ENCODE peak calls at places on chromosomes 6 and 20, in four cellular contexts. F is WTC11, N is HepG2, X is K562. V is an unnamed sample.

GRCh38 chr6:64294034-64294433 is 658.4 kb downstream of the PHF3 start:
- DNase-seq in F (no peak), N (no peak), X (no peak), V (no peak)

GRCh38 chr6:90365565-90366219 is 69.0 kb upstream of the BACH2 start:
- DNase-seq in F (no peak), N (no peak), X (no peak), V (no peak)

GRCh38 chr6:53066059-53066406 is 829 bp downstream of the FBXO9 start:
- DNase-seq in F (no peak), N (no peak), X (peak; percentile 20), V (no peak)

GRCh38 chr6:85797993-85798392 is 155.3 kb upstream of the SYNCRIP start:
- DNase-seq in F (no peak), N (no peak), X (no peak), V (no peak)

GRCh38 chr6:44169154-44169553 is 10.5 kb downstream of the CAPN11 start:
- DNase-seq in F (no peak), N (no peak), X (no peak), V (no peak)

GRCh38 chr6:16677458-16677857 is 83.8 kb downstream of the ATXN1 start:
- DNase-seq in F (no peak), N (no peak), X (no peak), V (no peak)

GRCh38 chr20:45433316-45433715 is 17.4 kb downstream of the PIGT start:
- DNase-seq in F (no peak), N (no peak), X (no peak), V (no peak)

GRCh38 chr6:788058-788457 is 95.1 kb upstream of the EXOC2 start:
- DNase-seq in F (no peak), N (no peak), X (no peak), V (no peak)

GRCh38 chr6:149508485-149508884 is 23.7 kb upstream of the ZC3H12D start:
- DNase-seq in F (no peak), N (no peak), X (no peak), V (no peak)

GRCh38 chr6:33547499-33547898 is 32.6 kb downstream of the BAK1 start:
- DNase-seq in F (no peak), N (no peak), X (no peak), V (peak; percentile 42)

GRCh38 chr20:37744347-37744746 is 50.5 kb downstream of the CTNNBL1 start:
- DNase-seq in F (no peak), N (no peak), X (no peak), V (no peak)

GRCh38 chr6:170404036-170404435 is 97.5 kb downstream of the FAM120B start:
- DNase-seq in F (no peak), N (no peak), X (no peak), V (no peak)

GRCh38 chr20:53421343-53421742 is 172.3 kb downstream of the ZNF217 start:
- DNase-seq in F (no peak), N (no peak), X (no peak), V (no peak)

GRCh38 chr6:14058735-14059134 is 58.8 kb upstream of the CD83 start:
- DNase-seq in F (no peak), N (no peak), X (no peak), V (no peak)

GRCh38 chr6:79574636-79575035 is 37.4 kb upstream of the LCA5 start:
- DNase-seq in F (no peak), N (peak; percentile 84), X (no peak), V (no peak)

GRCh38 chr20:2468581-2469407 is 1.8 kb downstream of the SNRPB start:
- DNase-seq in F (no peak), N (no peak), X (no peak), V (no peak)

GRCh38 chr20:62636446-62636845 is 5.9 kb upstream of the SLCO4A1 start:
- DNase-seq in F (no peak), N (no peak), X (no peak), V (no peak)

GRCh38 chr6:104711371-104711770 is 148.3 kb downstream of the HACE1 start:
- DNase-seq in F (no peak), N (peak; percentile 80), X (no peak), V (no peak)

GRCh38 chr6:78598966-78599365 is 268.4 kb upstream of the IRAK1BP1 start:
- DNase-seq in F (no peak), N (no peak), X (no peak), V (no peak)

DNA sequence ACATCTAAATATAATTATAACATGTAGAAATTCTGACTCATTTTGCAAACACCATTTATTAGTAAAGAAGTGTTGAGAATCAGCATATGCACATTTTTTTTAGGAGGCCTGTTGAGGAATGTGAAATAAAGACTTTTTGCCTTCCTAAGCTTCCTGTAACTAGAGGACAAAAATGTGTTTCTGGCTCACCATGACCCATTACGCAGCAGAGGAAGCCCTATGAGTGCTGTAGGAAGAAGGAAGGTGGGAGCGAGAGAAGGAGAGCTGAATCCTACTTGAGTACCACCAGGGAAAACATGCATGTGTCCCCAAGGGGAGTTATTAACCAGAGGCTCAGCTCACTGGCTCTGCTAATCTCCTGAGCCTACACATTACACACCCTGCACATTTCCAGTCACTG is 540.5 kb upstream of the JAG1 start:
- DNase-seq in F (no peak), N (no peak), X (no peak), V (no peak)
- TF ChIP-seq FOXJ3 in F (no peak), N (no peak), X (no peak), V (no peak)

DNA sequence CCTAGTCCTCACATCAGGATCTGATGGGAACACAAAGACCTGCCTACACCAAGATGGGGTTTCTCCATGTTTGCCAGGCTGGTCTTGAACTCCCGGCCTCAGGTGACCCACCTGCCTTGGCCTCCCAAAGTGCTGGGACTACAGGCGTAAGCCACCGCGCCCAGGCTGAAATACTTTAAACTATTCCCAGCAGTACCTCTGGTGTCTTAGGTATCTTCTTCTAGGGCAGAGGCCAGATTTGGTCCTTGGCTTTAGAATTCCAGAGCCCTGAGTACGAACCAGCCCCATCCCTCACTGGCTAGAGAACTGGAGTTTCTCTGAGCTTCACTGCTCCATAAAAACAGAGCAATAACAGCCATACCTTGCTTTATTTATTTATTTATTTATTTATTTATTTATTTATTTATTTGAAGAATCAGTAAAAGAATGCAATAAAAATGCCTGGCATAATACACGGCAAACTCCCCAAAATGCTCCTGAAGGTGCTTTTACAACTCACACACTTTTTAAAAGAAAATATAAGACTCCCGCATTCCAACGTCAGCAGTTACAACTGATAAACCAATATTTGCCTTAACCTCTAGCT is 312.1 kb downstream of the TFAP2C start:
- DNase-seq in F (no peak), N (no peak), X (no peak), V (no peak)
- TF ChIP-seq FOXJ3 in F (no peak), N (no peak), X (no peak), V (no peak)

DNA sequence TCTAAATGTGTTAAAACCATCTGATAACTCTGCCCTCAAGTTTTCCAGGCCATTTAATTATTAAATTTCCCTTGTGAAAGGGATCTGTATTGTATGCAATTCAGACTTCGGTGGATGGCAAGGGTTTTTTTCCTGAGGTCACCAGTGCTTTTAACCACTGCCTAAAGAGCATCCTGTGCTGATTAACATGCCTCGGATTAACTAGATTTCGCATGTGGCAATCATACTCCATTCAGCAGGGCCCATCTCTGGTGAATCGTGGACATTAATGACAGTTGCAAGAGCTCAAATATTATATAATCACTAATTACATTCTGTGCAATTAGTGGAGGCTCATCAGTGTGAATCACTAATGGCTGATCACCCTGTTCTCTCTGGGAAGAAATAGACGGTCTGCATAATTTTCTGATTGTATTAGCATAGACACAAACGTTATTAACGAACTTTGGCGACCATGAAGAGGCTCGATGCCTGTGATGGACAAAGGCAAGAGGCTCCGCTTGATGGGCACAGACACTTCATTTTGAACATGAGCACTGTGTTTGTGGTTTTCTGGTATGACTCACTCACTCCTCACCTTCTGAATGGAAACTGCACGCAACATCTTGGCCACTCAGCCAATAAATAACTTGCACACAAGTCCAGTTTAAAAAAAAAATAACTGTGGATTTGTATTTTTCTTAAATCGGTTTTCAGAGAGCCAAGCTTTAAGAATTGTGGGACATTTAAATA is 31.4 kb downstream of the LINC00237 start:
- DNase-seq in F (no peak), N (no peak), X (no peak), V (no peak)
- TF ChIP-seq FOXJ3 in F (no peak), N (no peak), X (no peak), V (no peak)

GRCh38 chr20:6122873-6123649 is at the start of gene FERMT1:
- DNase-seq in F (peak; percentile 71), N (peak; percentile 84), X (no peak), V (peak; percentile 82)
- TF ChIP-seq FOXJ3 in F (no peak), N (peak; percentile 5), X (no peak), V (no peak)

GRCh38 chr6:144304223-144304848 is 19.2 kb downstream of the UTRN start:
- DNase-seq in F (no peak), N (no peak), X (no peak), V (no peak)

GRCh38 chr6:144302701-144303351 is 17.7 kb downstream of the UTRN start:
- DNase-seq in F (no peak), N (peak; percentile 58), X (no peak), V (no peak)

GRCh38 chr6:144307880-144308279 is 22.7 kb downstream of the UTRN start:
- DNase-seq in F (no peak), N (no peak), X (no peak), V (no peak)

GRCh38 chr6:144305567-144305966 is 20.4 kb downstream of the UTRN start:
- DNase-seq in F (no peak), N (no peak), X (no peak), V (no peak)

GRCh38 chr6:144305985-144306384 is 20.9 kb downstream of the UTRN start:
- DNase-seq in F (no peak), N (no peak), X (no peak), V (no peak)
- TF ChIP-seq FOXJ3 in F (no peak), N (no peak), X (no peak), V (no peak)

GRCh38 chr20:5544702-5545101 is 205.5 kb upstream of the SHLD1 start:
- DNase-seq in F (no peak), N (no peak), X (no peak), V (no peak)
- TF ChIP-seq FOXJ3 in F (no peak), N (no peak), X (no peak), V (no peak)

V was measured in SK-N-SH.